ENCODE peak calls at places on chromosomes 16 and 17, in nine cellular contexts. One of them, this sample, is unnamed.

GRCh38 chr17:64223283-64223682 is 39.8 kb downstream of the TEX2 start:
- DNase-seq in H9: no peak
- DNase-seq in T-helper 1 cell: no peak
- DNase-seq in activated CD4-positive, alpha-beta T cell treated with anti-CD3 and anti-CD28 coated beads, Interleukin-2, amount 10 ng/mL, durations not matched to agents 7 days and 5 days: no peak
- DNase-seq in stimulated activated CD4-positive, alpha-beta T cell treated with anti-CD3 and anti-CD28 coated beads, TNF-alpha, amount 100 ng/mL, for 48 hours: no peak
- DNase-seq in T47D: no peak
- DNase-seq in fibroblast of pulmonary artery: no peak
- DNase-seq in progenitor cell of endocrine pancreas: no peak
- DNase-seq in activated naive CD8-positive, alpha-beta T cell treated with anti-CD3 and anti-CD28 coated beads, Interleukin-2, amount 50 U/mL, for 24 hours: no peak
- DNase-seq in this sample: no peak

GRCh38 chr16:58615280-58615679 is 14.3 kb downstream of the CNOT1 start:
- DNase-seq in H9: no peak
- DNase-seq in T-helper 1 cell: no peak
- DNase-seq in activated CD4-positive, alpha-beta T cell treated with anti-CD3 and anti-CD28 coated beads, Interleukin-2, amount 10 ng/mL, durations not matched to agents 7 days and 5 days: no peak
- DNase-seq in stimulated activated CD4-positive, alpha-beta T cell treated with anti-CD3 and anti-CD28 coated beads, TNF-alpha, amount 100 ng/mL, for 48 hours: no peak
- DNase-seq in T47D: no peak
- DNase-seq in fibroblast of pulmonary artery: no peak
- DNase-seq in progenitor cell of endocrine pancreas: no peak
- DNase-seq in activated naive CD8-positive, alpha-beta T cell treated with anti-CD3 and anti-CD28 coated beads, Interleukin-2, amount 50 U/mL, for 24 hours: no peak
- DNase-seq in this sample: no peak

GRCh38 chr17:10118788-10119130 is 79.6 kb downstream of the GAS7 start:
- DNase-seq in H9: no peak
- DNase-seq in T-helper 1 cell: no peak
- DNase-seq in activated CD4-positive, alpha-beta T cell treated with anti-CD3 and anti-CD28 coated beads, Interleukin-2, amount 10 ng/mL, durations not matched to agents 7 days and 5 days: no peak
- DNase-seq in stimulated activated CD4-positive, alpha-beta T cell treated with anti-CD3 and anti-CD28 coated beads, TNF-alpha, amount 100 ng/mL, for 48 hours: no peak
- DNase-seq in T47D: no peak
- DNase-seq in fibroblast of pulmonary artery: no peak
- DNase-seq in progenitor cell of endocrine pancreas: no peak
- DNase-seq in activated naive CD8-positive, alpha-beta T cell treated with anti-CD3 and anti-CD28 coated beads, Interleukin-2, amount 50 U/mL, for 24 hours: no peak
- DNase-seq in this sample: no peak

GRCh38 chr17:59027750-59028149 is 78.9 kb downstream of the TRIM37 start:
- DNase-seq in H9: no peak
- DNase-seq in T-helper 1 cell: no peak
- DNase-seq in activated CD4-positive, alpha-beta T cell treated with anti-CD3 and anti-CD28 coated beads, Interleukin-2, amount 10 ng/mL, durations not matched to agents 7 days and 5 days: no peak
- DNase-seq in stimulated activated CD4-positive, alpha-beta T cell treated with anti-CD3 and anti-CD28 coated beads, TNF-alpha, amount 100 ng/mL, for 48 hours: no peak
- DNase-seq in T47D: no peak
- DNase-seq in fibroblast of pulmonary artery: no peak
- DNase-seq in progenitor cell of endocrine pancreas: no peak
- DNase-seq in activated naive CD8-positive, alpha-beta T cell treated with anti-CD3 and anti-CD28 coated beads, Interleukin-2, amount 50 U/mL, for 24 hours: no peak
- DNase-seq in this sample: no peak

GRCh38 chr17:39628655-39629493 is 2.1 kb downstream of the PPP1R1B start:
- DNase-seq in H9: no peak
- DNase-seq in T-helper 1 cell: no peak
- DNase-seq in activated CD4-positive, alpha-beta T cell treated with anti-CD3 and anti-CD28 coated beads, Interleukin-2, amount 10 ng/mL, durations not matched to agents 7 days and 5 days: no peak
- DNase-seq in stimulated activated CD4-positive, alpha-beta T cell treated with anti-CD3 and anti-CD28 coated beads, TNF-alpha, amount 100 ng/mL, for 48 hours: no peak
- DNase-seq in T47D: no peak
- DNase-seq in fibroblast of pulmonary artery: no peak
- DNase-seq in progenitor cell of endocrine pancreas: no peak
- DNase-seq in activated naive CD8-positive, alpha-beta T cell treated with anti-CD3 and anti-CD28 coated beads, Interleukin-2, amount 50 U/mL, for 24 hours: no peak
- DNase-seq in this sample: no peak

GRCh38 chr16:85146922-85147651 is 34.8 kb upstream of the CIBAR2 start:
- DNase-seq in H9: no peak
- DNase-seq in T-helper 1 cell: no peak
- DNase-seq in activated CD4-positive, alpha-beta T cell treated with anti-CD3 and anti-CD28 coated beads, Interleukin-2, amount 10 ng/mL, durations not matched to agents 7 days and 5 days: no peak
- DNase-seq in stimulated activated CD4-positive, alpha-beta T cell treated with anti-CD3 and anti-CD28 coated beads, TNF-alpha, amount 100 ng/mL, for 48 hours: no peak
- DNase-seq in T47D: no peak
- DNase-seq in fibroblast of pulmonary artery: no peak
- DNase-seq in progenitor cell of endocrine pancreas: no peak
- DNase-seq in activated naive CD8-positive, alpha-beta T cell treated with anti-CD3 and anti-CD28 coated beads, Interleukin-2, amount 50 U/mL, for 24 hours: no peak
- DNase-seq in this sample: no peak

GRCh38 chr17:77872199-77872598 is 86.3 kb upstream of the TNRC6C start:
- DNase-seq in H9: no peak
- DNase-seq in T-helper 1 cell: peak; percentile 9
- DNase-seq in activated CD4-positive, alpha-beta T cell treated with anti-CD3 and anti-CD28 coated beads, Interleukin-2, amount 10 ng/mL, durations not matched to agents 7 days and 5 days: peak; percentile 37
- DNase-seq in stimulated activated CD4-positive, alpha-beta T cell treated with anti-CD3 and anti-CD28 coated beads, TNF-alpha, amount 100 ng/mL, for 48 hours: no peak
- DNase-seq in T47D: no peak
- DNase-seq in fibroblast of pulmonary artery: no peak
- DNase-seq in progenitor cell of endocrine pancreas: no peak
- DNase-seq in activated naive CD8-positive, alpha-beta T cell treated with anti-CD3 and anti-CD28 coated beads, Interleukin-2, amount 50 U/mL, for 24 hours: no peak
- DNase-seq in this sample: no peak

GRCh38 chr17:59406808-59407381 is 75.4 kb downstream of the YPEL2 start:
- DNase-seq in H9: no peak
- DNase-seq in T-helper 1 cell: no peak
- DNase-seq in activated CD4-positive, alpha-beta T cell treated with anti-CD3 and anti-CD28 coated beads, Interleukin-2, amount 10 ng/mL, durations not matched to agents 7 days and 5 days: no peak
- DNase-seq in stimulated activated CD4-positive, alpha-beta T cell treated with anti-CD3 and anti-CD28 coated beads, TNF-alpha, amount 100 ng/mL, for 48 hours: no peak
- DNase-seq in T47D: peak; percentile 31
- DNase-seq in fibroblast of pulmonary artery: peak; percentile 60
- DNase-seq in progenitor cell of endocrine pancreas: no peak
- DNase-seq in activated naive CD8-positive, alpha-beta T cell treated with anti-CD3 and anti-CD28 coated beads, Interleukin-2, amount 50 U/mL, for 24 hours: no peak
- DNase-seq in this sample: peak; percentile 68

GRCh38 chr17:57747221-57748017 is 2.3 kb upstream of the CCDC182 start:
- DNase-seq in H9: no peak
- DNase-seq in T-helper 1 cell: peak; percentile 24
- DNase-seq in activated CD4-positive, alpha-beta T cell treated with anti-CD3 and anti-CD28 coated beads, Interleukin-2, amount 10 ng/mL, durations not matched to agents 7 days and 5 days: peak; percentile 54
- DNase-seq in stimulated activated CD4-positive, alpha-beta T cell treated with anti-CD3 and anti-CD28 coated beads, TNF-alpha, amount 100 ng/mL, for 48 hours: no peak
- DNase-seq in T47D: peak; percentile 79
- DNase-seq in fibroblast of pulmonary artery: peak; percentile 79
- DNase-seq in progenitor cell of endocrine pancreas: no peak
- DNase-seq in activated naive CD8-positive, alpha-beta T cell treated with anti-CD3 and anti-CD28 coated beads, Interleukin-2, amount 50 U/mL, for 24 hours: peak; percentile 27
- DNase-seq in this sample: peak; percentile 41

GRCh38 chr17:48577330-48577945 is 712 bp downstream of the HOXB4 start:
- DNase-seq in H9: no peak
- DNase-seq in T-helper 1 cell: no peak
- DNase-seq in activated CD4-positive, alpha-beta T cell treated with anti-CD3 and anti-CD28 coated beads, Interleukin-2, amount 10 ng/mL, durations not matched to agents 7 days and 5 days: no peak
- DNase-seq in stimulated activated CD4-positive, alpha-beta T cell treated with anti-CD3 and anti-CD28 coated beads, TNF-alpha, amount 100 ng/mL, for 48 hours: no peak
- DNase-seq in T47D: no peak
- DNase-seq in fibroblast of pulmonary artery: no peak
- DNase-seq in progenitor cell of endocrine pancreas: no peak
- DNase-seq in activated naive CD8-positive, alpha-beta T cell treated with anti-CD3 and anti-CD28 coated beads, Interleukin-2, amount 50 U/mL, for 24 hours: no peak
- DNase-seq in this sample: peak; percentile 59

GRCh38 chr16:50400967-50401348 is 32.2 kb upstream of the BRD7 start:
- DNase-seq in H9: no peak
- DNase-seq in T-helper 1 cell: no peak
- DNase-seq in activated CD4-positive, alpha-beta T cell treated with anti-CD3 and anti-CD28 coated beads, Interleukin-2, amount 10 ng/mL, durations not matched to agents 7 days and 5 days: no peak
- DNase-seq in stimulated activated CD4-positive, alpha-beta T cell treated with anti-CD3 and anti-CD28 coated beads, TNF-alpha, amount 100 ng/mL, for 48 hours: no peak
- DNase-seq in T47D: no peak
- DNase-seq in fibroblast of pulmonary artery: no peak
- DNase-seq in progenitor cell of endocrine pancreas: no peak
- DNase-seq in activated naive CD8-positive, alpha-beta T cell treated with anti-CD3 and anti-CD28 coated beads, Interleukin-2, amount 50 U/mL, for 24 hours: no peak
- DNase-seq in this sample: no peak

GRCh38 chr16:65044861-65045260 is 77.0 kb downstream of the CDH11 start:
- DNase-seq in H9: no peak
- DNase-seq in T-helper 1 cell: no peak
- DNase-seq in activated CD4-positive, alpha-beta T cell treated with anti-CD3 and anti-CD28 coated beads, Interleukin-2, amount 10 ng/mL, durations not matched to agents 7 days and 5 days: no peak
- DNase-seq in stimulated activated CD4-positive, alpha-beta T cell treated with anti-CD3 and anti-CD28 coated beads, TNF-alpha, amount 100 ng/mL, for 48 hours: no peak
- DNase-seq in T47D: no peak
- DNase-seq in fibroblast of pulmonary artery: peak; percentile 81
- DNase-seq in progenitor cell of endocrine pancreas: no peak
- DNase-seq in activated naive CD8-positive, alpha-beta T cell treated with anti-CD3 and anti-CD28 coated beads, Interleukin-2, amount 50 U/mL, for 24 hours: no peak
- DNase-seq in this sample: peak; percentile 90

GRCh38 chr16:84332975-84333684 is 35.2 kb upstream of the ATP2C2 start:
- DNase-seq in H9: peak; percentile 57
- DNase-seq in T-helper 1 cell: no peak
- DNase-seq in activated CD4-positive, alpha-beta T cell treated with anti-CD3 and anti-CD28 coated beads, Interleukin-2, amount 10 ng/mL, durations not matched to agents 7 days and 5 days: no peak
- DNase-seq in stimulated activated CD4-positive, alpha-beta T cell treated with anti-CD3 and anti-CD28 coated beads, TNF-alpha, amount 100 ng/mL, for 48 hours: no peak
- DNase-seq in T47D: no peak
- DNase-seq in fibroblast of pulmonary artery: no peak
- DNase-seq in progenitor cell of endocrine pancreas: no peak
- DNase-seq in activated naive CD8-positive, alpha-beta T cell treated with anti-CD3 and anti-CD28 coated beads, Interleukin-2, amount 50 U/mL, for 24 hours: no peak
- DNase-seq in this sample: no peak

GRCh38 chr17:68461122-68461539 is 3.8 kb upstream of the WIPI1 start:
- DNase-seq in H9: no peak
- DNase-seq in T-helper 1 cell: no peak
- DNase-seq in activated CD4-positive, alpha-beta T cell treated with anti-CD3 and anti-CD28 coated beads, Interleukin-2, amount 10 ng/mL, durations not matched to agents 7 days and 5 days: peak; percentile 29
- DNase-seq in stimulated activated CD4-positive, alpha-beta T cell treated with anti-CD3 and anti-CD28 coated beads, TNF-alpha, amount 100 ng/mL, for 48 hours: no peak
- DNase-seq in T47D: no peak
- DNase-seq in fibroblast of pulmonary artery: no peak
- DNase-seq in progenitor cell of endocrine pancreas: no peak
- DNase-seq in activated naive CD8-positive, alpha-beta T cell treated with anti-CD3 and anti-CD28 coated beads, Interleukin-2, amount 50 U/mL, for 24 hours: no peak
- DNase-seq in this sample: no peak

GRCh38 chr17:6714315-6714874 is 1.2 kb upstream of the SLC13A5 start:
- DNase-seq in H9: no peak
- DNase-seq in T-helper 1 cell: no peak
- DNase-seq in activated CD4-positive, alpha-beta T cell treated with anti-CD3 and anti-CD28 coated beads, Interleukin-2, amount 10 ng/mL, durations not matched to agents 7 days and 5 days: no peak
- DNase-seq in stimulated activated CD4-positive, alpha-beta T cell treated with anti-CD3 and anti-CD28 coated beads, TNF-alpha, amount 100 ng/mL, for 48 hours: no peak
- DNase-seq in T47D: no peak
- DNase-seq in fibroblast of pulmonary artery: no peak
- DNase-seq in progenitor cell of endocrine pancreas: no peak
- DNase-seq in activated naive CD8-positive, alpha-beta T cell treated with anti-CD3 and anti-CD28 coated beads, Interleukin-2, amount 50 U/mL, for 24 hours: no peak
- DNase-seq in this sample: no peak

GRCh38 chr16:75732871-75733270 is 6.6 kb upstream of the CPHXL start:
- DNase-seq in H9: no peak
- DNase-seq in T-helper 1 cell: no peak
- DNase-seq in activated CD4-positive, alpha-beta T cell treated with anti-CD3 and anti-CD28 coated beads, Interleukin-2, amount 10 ng/mL, durations not matched to agents 7 days and 5 days: no peak
- DNase-seq in stimulated activated CD4-positive, alpha-beta T cell treated with anti-CD3 and anti-CD28 coated beads, TNF-alpha, amount 100 ng/mL, for 48 hours: no peak
- DNase-seq in T47D: no peak
- DNase-seq in fibroblast of pulmonary artery: no peak
- DNase-seq in progenitor cell of endocrine pancreas: no peak
- DNase-seq in activated naive CD8-positive, alpha-beta T cell treated with anti-CD3 and anti-CD28 coated beads, Interleukin-2, amount 50 U/mL, for 24 hours: no peak
- DNase-seq in this sample: no peak

GRCh38 chr17:48317732-48318131 is 112.3 kb downstream of the SKAP1 start:
- DNase-seq in H9: no peak
- DNase-seq in T-helper 1 cell: no peak
- DNase-seq in activated CD4-positive, alpha-beta T cell treated with anti-CD3 and anti-CD28 coated beads, Interleukin-2, amount 10 ng/mL, durations not matched to agents 7 days and 5 days: no peak
- DNase-seq in stimulated activated CD4-positive, alpha-beta T cell treated with anti-CD3 and anti-CD28 coated beads, TNF-alpha, amount 100 ng/mL, for 48 hours: no peak
- DNase-seq in T47D: no peak
- DNase-seq in fibroblast of pulmonary artery: no peak
- DNase-seq in progenitor cell of endocrine pancreas: no peak
- DNase-seq in activated naive CD8-positive, alpha-beta T cell treated with anti-CD3 and anti-CD28 coated beads, Interleukin-2, amount 50 U/mL, for 24 hours: no peak
- DNase-seq in this sample: no peak

GRCh38 chr16:6317924-6318323 is 1014.7 kb upstream of the RBFOX1 start:
- DNase-seq in H9: peak; percentile 32
- DNase-seq in T-helper 1 cell: no peak
- DNase-seq in activated CD4-positive, alpha-beta T cell treated with anti-CD3 and anti-CD28 coated beads, Interleukin-2, amount 10 ng/mL, durations not matched to agents 7 days and 5 days: no peak
- DNase-seq in stimulated activated CD4-positive, alpha-beta T cell treated with anti-CD3 and anti-CD28 coated beads, TNF-alpha, amount 100 ng/mL, for 48 hours: no peak
- DNase-seq in T47D: no peak
- DNase-seq in fibroblast of pulmonary artery: no peak
- DNase-seq in progenitor cell of endocrine pancreas: no peak
- DNase-seq in activated naive CD8-positive, alpha-beta T cell treated with anti-CD3 and anti-CD28 coated beads, Interleukin-2, amount 50 U/mL, for 24 hours: no peak
- DNase-seq in this sample: no peak

GRCh38 chr16:56684926-56685590 is 2.8 kb downstream of the MT1X start:
- DNase-seq in H9: no peak
- DNase-seq in T-helper 1 cell: no peak
- DNase-seq in activated CD4-positive, alpha-beta T cell treated with anti-CD3 and anti-CD28 coated beads, Interleukin-2, amount 10 ng/mL, durations not matched to agents 7 days and 5 days: no peak
- DNase-seq in stimulated activated CD4-positive, alpha-beta T cell treated with anti-CD3 and anti-CD28 coated beads, TNF-alpha, amount 100 ng/mL, for 48 hours: no peak
- DNase-seq in T47D: no peak
- DNase-seq in fibroblast of pulmonary artery: no peak
- DNase-seq in progenitor cell of endocrine pancreas: no peak
- DNase-seq in activated naive CD8-positive, alpha-beta T cell treated with anti-CD3 and anti-CD28 coated beads, Interleukin-2, amount 50 U/mL, for 24 hours: no peak
- DNase-seq in this sample: no peak

GRCh38 chr16:1537763-1538289 is 4.4 kb downstream of the TMEM204 start:
- DNase-seq in H9: no peak
- DNase-seq in T-helper 1 cell: no peak
- DNase-seq in activated CD4-positive, alpha-beta T cell treated with anti-CD3 and anti-CD28 coated beads, Interleukin-2, amount 10 ng/mL, durations not matched to agents 7 days and 5 days: peak; percentile 57
- DNase-seq in stimulated activated CD4-positive, alpha-beta T cell treated with anti-CD3 and anti-CD28 coated beads, TNF-alpha, amount 100 ng/mL, for 48 hours: no peak
- DNase-seq in T47D: no peak
- DNase-seq in fibroblast of pulmonary artery: no peak
- DNase-seq in progenitor cell of endocrine pancreas: no peak
- DNase-seq in activated naive CD8-positive, alpha-beta T cell treated with anti-CD3 and anti-CD28 coated beads, Interleukin-2, amount 50 U/mL, for 24 hours: peak; percentile 54
- DNase-seq in this sample: no peak

GRCh38 chr17:58323420-58324408 is 4.9 kb downstream of the TSPOAP1 start:
- DNase-seq in H9: no peak
- DNase-seq in T-helper 1 cell: no peak
- DNase-seq in activated CD4-positive, alpha-beta T cell treated with anti-CD3 and anti-CD28 coated beads, Interleukin-2, amount 10 ng/mL, durations not matched to agents 7 days and 5 days: no peak
- DNase-seq in stimulated activated CD4-positive, alpha-beta T cell treated with anti-CD3 and anti-CD28 coated beads, TNF-alpha, amount 100 ng/mL, for 48 hours: no peak
- DNase-seq in T47D: no peak
- DNase-seq in fibroblast of pulmonary artery: no peak
- DNase-seq in progenitor cell of endocrine pancreas: no peak
- DNase-seq in activated naive CD8-positive, alpha-beta T cell treated with anti-CD3 and anti-CD28 coated beads, Interleukin-2, amount 50 U/mL, for 24 hours: no peak
- DNase-seq in this sample: no peak

GRCh38 chr17:46023783-46024388 is 24.8 kb downstream of the STH start:
- DNase-seq in H9: no peak
- DNase-seq in T-helper 1 cell: no peak
- DNase-seq in activated CD4-positive, alpha-beta T cell treated with anti-CD3 and anti-CD28 coated beads, Interleukin-2, amount 10 ng/mL, durations not matched to agents 7 days and 5 days: no peak
- DNase-seq in stimulated activated CD4-positive, alpha-beta T cell treated with anti-CD3 and anti-CD28 coated beads, TNF-alpha, amount 100 ng/mL, for 48 hours: no peak
- DNase-seq in T47D: no peak
- DNase-seq in fibroblast of pulmonary artery: no peak
- DNase-seq in progenitor cell of endocrine pancreas: no peak
- DNase-seq in activated naive CD8-positive, alpha-beta T cell treated with anti-CD3 and anti-CD28 coated beads, Interleukin-2, amount 50 U/mL, for 24 hours: no peak
- DNase-seq in this sample: no peak

GRCh38 chr16:83706394-83706793 is 101.4 kb upstream of the HSBP1 start:
- DNase-seq in H9: no peak
- DNase-seq in T-helper 1 cell: no peak
- DNase-seq in activated CD4-positive, alpha-beta T cell treated with anti-CD3 and anti-CD28 coated beads, Interleukin-2, amount 10 ng/mL, durations not matched to agents 7 days and 5 days: no peak
- DNase-seq in stimulated activated CD4-positive, alpha-beta T cell treated with anti-CD3 and anti-CD28 coated beads, TNF-alpha, amount 100 ng/mL, for 48 hours: no peak
- DNase-seq in T47D: no peak
- DNase-seq in fibroblast of pulmonary artery: no peak
- DNase-seq in progenitor cell of endocrine pancreas: no peak
- DNase-seq in activated naive CD8-positive, alpha-beta T cell treated with anti-CD3 and anti-CD28 coated beads, Interleukin-2, amount 50 U/mL, for 24 hours: no peak
- DNase-seq in this sample: no peak

GRCh38 chr16:71467810-71468209 is 5.8 kb upstream of the ZNF23 start:
- DNase-seq in H9: peak; percentile 69
- DNase-seq in T-helper 1 cell: peak; percentile 53
- DNase-seq in activated CD4-positive, alpha-beta T cell treated with anti-CD3 and anti-CD28 coated beads, Interleukin-2, amount 10 ng/mL, durations not matched to agents 7 days and 5 days: peak; percentile 62
- DNase-seq in stimulated activated CD4-positive, alpha-beta T cell treated with anti-CD3 and anti-CD28 coated beads, TNF-alpha, amount 100 ng/mL, for 48 hours: no peak
- DNase-seq in T47D: peak; percentile 42
- DNase-seq in fibroblast of pulmonary artery: peak; percentile 42
- DNase-seq in progenitor cell of endocrine pancreas: peak; percentile 37
- DNase-seq in activated naive CD8-positive, alpha-beta T cell treated with anti-CD3 and anti-CD28 coated beads, Interleukin-2, amount 50 U/mL, for 24 hours: peak; percentile 39
- DNase-seq in this sample: peak; percentile 32

GRCh38 chr16:57818377-57819055 is 16.2 kb upstream of the KIFC3 start:
- DNase-seq in H9: no peak
- DNase-seq in T-helper 1 cell: no peak
- DNase-seq in activated CD4-positive, alpha-beta T cell treated with anti-CD3 and anti-CD28 coated beads, Interleukin-2, amount 10 ng/mL, durations not matched to agents 7 days and 5 days: no peak
- DNase-seq in stimulated activated CD4-positive, alpha-beta T cell treated with anti-CD3 and anti-CD28 coated beads, TNF-alpha, amount 100 ng/mL, for 48 hours: no peak
- DNase-seq in T47D: no peak
- DNase-seq in fibroblast of pulmonary artery: no peak
- DNase-seq in progenitor cell of endocrine pancreas: no peak
- DNase-seq in activated naive CD8-positive, alpha-beta T cell treated with anti-CD3 and anti-CD28 coated beads, Interleukin-2, amount 50 U/mL, for 24 hours: no peak
- DNase-seq in this sample: no peak

GRCh38 chr17:59365383-59365981 is 34.0 kb downstream of the YPEL2 start:
- DNase-seq in H9: no peak
- DNase-seq in T-helper 1 cell: no peak
- DNase-seq in activated CD4-positive, alpha-beta T cell treated with anti-CD3 and anti-CD28 coated beads, Interleukin-2, amount 10 ng/mL, durations not matched to agents 7 days and 5 days: peak; percentile 51
- DNase-seq in stimulated activated CD4-positive, alpha-beta T cell treated with anti-CD3 and anti-CD28 coated beads, TNF-alpha, amount 100 ng/mL, for 48 hours: no peak
- DNase-seq in T47D: no peak
- DNase-seq in fibroblast of pulmonary artery: no peak
- DNase-seq in progenitor cell of endocrine pancreas: no peak
- DNase-seq in activated naive CD8-positive, alpha-beta T cell treated with anti-CD3 and anti-CD28 coated beads, Interleukin-2, amount 50 U/mL, for 24 hours: no peak
- DNase-seq in this sample: no peak

GRCh38 chr17:42937712-42938596 is 26.3 kb downstream of the AARSD1 start:
- DNase-seq in H9: peak; percentile 85
- DNase-seq in T-helper 1 cell: no peak
- DNase-seq in activated CD4-positive, alpha-beta T cell treated with anti-CD3 and anti-CD28 coated beads, Interleukin-2, amount 10 ng/mL, durations not matched to agents 7 days and 5 days: peak; percentile 34
- DNase-seq in stimulated activated CD4-positive, alpha-beta T cell treated with anti-CD3 and anti-CD28 coated beads, TNF-alpha, amount 100 ng/mL, for 48 hours: no peak
- DNase-seq in T47D: peak; percentile 52
- DNase-seq in fibroblast of pulmonary artery: peak; percentile 80
- DNase-seq in progenitor cell of endocrine pancreas: peak; percentile 30
- DNase-seq in activated naive CD8-positive, alpha-beta T cell treated with anti-CD3 and anti-CD28 coated beads, Interleukin-2, amount 50 U/mL, for 24 hours: peak; percentile 16
- DNase-seq in this sample: peak; percentile 37

GRCh38 chr17:32854177-32854576 is 22.7 kb downstream of the MYO1D start:
- DNase-seq in H9: no peak
- DNase-seq in T-helper 1 cell: no peak
- DNase-seq in activated CD4-positive, alpha-beta T cell treated with anti-CD3 and anti-CD28 coated beads, Interleukin-2, amount 10 ng/mL, durations not matched to agents 7 days and 5 days: no peak
- DNase-seq in stimulated activated CD4-positive, alpha-beta T cell treated with anti-CD3 and anti-CD28 coated beads, TNF-alpha, amount 100 ng/mL, for 48 hours: no peak
- DNase-seq in T47D: no peak
- DNase-seq in fibroblast of pulmonary artery: no peak
- DNase-seq in progenitor cell of endocrine pancreas: no peak
- DNase-seq in activated naive CD8-positive, alpha-beta T cell treated with anti-CD3 and anti-CD28 coated beads, Interleukin-2, amount 50 U/mL, for 24 hours: no peak
- DNase-seq in this sample: peak; percentile 36

GRCh38 chr17:72945468-72945867 is 147.0 kb downstream of the SLC39A11 start:
- DNase-seq in H9: no peak
- DNase-seq in T-helper 1 cell: no peak
- DNase-seq in activated CD4-positive, alpha-beta T cell treated with anti-CD3 and anti-CD28 coated beads, Interleukin-2, amount 10 ng/mL, durations not matched to agents 7 days and 5 days: no peak
- DNase-seq in stimulated activated CD4-positive, alpha-beta T cell treated with anti-CD3 and anti-CD28 coated beads, TNF-alpha, amount 100 ng/mL, for 48 hours: no peak
- DNase-seq in T47D: no peak
- DNase-seq in fibroblast of pulmonary artery: no peak
- DNase-seq in progenitor cell of endocrine pancreas: no peak
- DNase-seq in activated naive CD8-positive, alpha-beta T cell treated with anti-CD3 and anti-CD28 coated beads, Interleukin-2, amount 50 U/mL, for 24 hours: no peak
- DNase-seq in this sample: no peak

GRCh38 chr17:73045722-73046121 is 46.8 kb downstream of the SLC39A11 start:
- DNase-seq in H9: no peak
- DNase-seq in T-helper 1 cell: no peak
- DNase-seq in activated CD4-positive, alpha-beta T cell treated with anti-CD3 and anti-CD28 coated beads, Interleukin-2, amount 10 ng/mL, durations not matched to agents 7 days and 5 days: no peak
- DNase-seq in stimulated activated CD4-positive, alpha-beta T cell treated with anti-CD3 and anti-CD28 coated beads, TNF-alpha, amount 100 ng/mL, for 48 hours: no peak
- DNase-seq in T47D: no peak
- DNase-seq in fibroblast of pulmonary artery: no peak
- DNase-seq in progenitor cell of endocrine pancreas: no peak
- DNase-seq in activated naive CD8-positive, alpha-beta T cell treated with anti-CD3 and anti-CD28 coated beads, Interleukin-2, amount 50 U/mL, for 24 hours: no peak
- DNase-seq in this sample: no peak

GRCh38 chr17:79515110-79515509 is 95.7 kb downstream of the RBFOX3 start:
- DNase-seq in H9: no peak
- DNase-seq in T-helper 1 cell: no peak
- DNase-seq in activated CD4-positive, alpha-beta T cell treated with anti-CD3 and anti-CD28 coated beads, Interleukin-2, amount 10 ng/mL, durations not matched to agents 7 days and 5 days: no peak
- DNase-seq in stimulated activated CD4-positive, alpha-beta T cell treated with anti-CD3 and anti-CD28 coated beads, TNF-alpha, amount 100 ng/mL, for 48 hours: no peak
- DNase-seq in T47D: no peak
- DNase-seq in fibroblast of pulmonary artery: no peak
- DNase-seq in progenitor cell of endocrine pancreas: no peak
- DNase-seq in activated naive CD8-positive, alpha-beta T cell treated with anti-CD3 and anti-CD28 coated beads, Interleukin-2, amount 50 U/mL, for 24 hours: no peak
- DNase-seq in this sample: no peak